ENCODE peak calls at places on chromosome 5, in four cellular contexts. X is ureter, Q is Peyer's patch, J is activated T-helper 1 cell treated with Interleukin-2 at 50 U/mL for 16 hours. K is an unnamed sample.

GRCh38 chr5:119515192-119515591 is 62.9 kb downstream of the HSD17B4 start:
- DNase-seq in X (no peak), J (no peak), Q (no peak), K (no peak)

GRCh38 chr5:59218424-59219045 is 635.7 kb downstream of the RAB3C start:
- DNase-seq in X (no peak), Q (no peak), J (no peak), K (no peak)

GRCh38 chr5:140251527-140251973 is 51.4 kb downstream of the PFDN1 start:
- DNase-seq in Q (no peak), X (no peak), J (peak; percentile 37), K (peak; percentile 53)

GRCh38 chr5:147017191-147017590 is 138.6 kb upstream of the PPP2R2B start:
- DNase-seq in J (no peak), Q (no peak), X (no peak), K (no peak)

GRCh38 chr5:1285141-1285540 is 9.7 kb downstream of the TERT start:
- DNase-seq in X (no peak), J (no peak), Q (no peak), K (no peak)

GRCh38 chr5:169052207-169052606 is 248.7 kb downstream of the SLIT3 start:
- DNase-seq in Q (no peak), X (no peak), J (no peak), K (no peak)

GRCh38 chr5:154862766-154863165 is 4.3 kb downstream of the CNOT8 start:
- DNase-seq in J (no peak), Q (no peak), X (no peak), K (no peak)

GRCh38 chr5:111337133-111337532 is 112.9 kb downstream of the CAMK4 start:
- DNase-seq in J (no peak), Q (no peak), X (no peak), K (no peak)

GRCh38 chr5:159724283-159724682 is 192.0 kb upstream of the ADRA1B start:
- DNase-seq in J (no peak), X (no peak), Q (no peak), K (no peak)

GRCh38 chr5:93017854-93018253 is 563.2 kb downstream of the NR2F1-AS1 start:
- DNase-seq in J (no peak), X (no peak), Q (no peak), K (no peak)

GRCh38 chr5:110413856-110414255 is 312.6 kb downstream of the TMEM232 start:
- DNase-seq in J (no peak), Q (no peak), X (no peak), K (no peak)

GRCh38 chr5:157059093-157059539 is at the start of gene HAVCR1:
- DNase-seq in X (no peak), Q (no peak), J (no peak), K (no peak)

GRCh38 chr5:76204713-76205112 is 121.5 kb downstream of the SV2C start:
- DNase-seq in J (no peak), X (peak; percentile 47), Q (no peak), K (no peak)

GRCh38 chr5:122102825-122103224 is 24.8 kb upstream of the LOX start:
- DNase-seq in J (no peak), X (no peak), Q (no peak), K (no peak)

GRCh38 chr5:180343110-180343845 is 9.9 kb downstream of the GFPT2 start:
- DNase-seq in X (no peak), J (no peak), Q (no peak), K (no peak)

GRCh38 chr5:77328926-77329647 is 118.6 kb downstream of the PDE8B start:
- DNase-seq in Q (no peak), X (no peak), J (no peak), K (no peak)

GRCh38 chr5:53671447-53671846 is 111.0 kb downstream of the NDUFS4 start:
- DNase-seq in J (no peak), Q (no peak), X (no peak), K (no peak)

GRCh38 chr5:17436345-17436744 is 61.7 kb upstream of the TAF11L2 start:
- DNase-seq in J (no peak), Q (no peak), X (no peak), K (no peak)

GRCh38 chr5:601771-602465 is 10.2 kb upstream of the CEP72 start:
- DNase-seq in J (no peak), X (no peak), Q (peak; percentile 42), K (no peak)

GRCh38 chr5:45113726-45114125 is 305.0 kb downstream of the MRPS30 start:
- DNase-seq in X (no peak), Q (no peak), J (no peak), K (no peak)

GRCh38 chr5:118196229-118196628 is 792.1 kb downstream of the DTWD2 start:
- DNase-seq in J (no peak), X (no peak), Q (no peak), K (no peak)

GRCh38 chr5:1874820-1875219 is 7.9 kb downstream of the IRX4 start:
- DNase-seq in X (no peak), Q (no peak), J (no peak), K (no peak)

GRCh38 chr5:87413116-87413645 is 451 bp upstream of the CCNH start:
- DNase-seq in Q (no peak), X (no peak), J (no peak), K (no peak)

GRCh38 chr5:105639068-105639467 is 2031.7 kb downstream of the EFNA5 start:
- DNase-seq in X (no peak), J (no peak), Q (no peak), K (no peak)

GRCh38 chr5:173383711-173384110 is 55.5 kb upstream of the STC2 start:
- DNase-seq in X (no peak), Q (no peak), J (no peak), K (no peak)

GRCh38 chr5:127556609-127557348 is 39.3 kb downstream of the PRRC1 start:
- DNase-seq in X (no peak), Q (no peak), J (no peak), K (no peak)

GRCh38 chr5:14032944-14033343 is 88.5 kb upstream of the DNAH5 start:
- DNase-seq in J (no peak), Q (no peak), X (no peak), K (no peak)

GRCh38 chr5:172766287-172767104 is 4.5 kb downstream of the DUSP1 start:
- DNase-seq in J (no peak), Q (no peak), X (peak; percentile 79), K (no peak)

GRCh38 chr5:79582186-79582585 is 30.1 kb upstream of the TENT2 start:
- DNase-seq in X (no peak), Q (no peak), J (no peak), K (no peak)

GRCh38 chr5:140608730-140609520 is 24.1 kb downstream of the CD14 start:
- DNase-seq in X (no peak), J (no peak), Q (peak; percentile 58), K (no peak)